ENCODE peak calls at places on chromosomes 16 and 17, in four cellular contexts. P is activated CD8-positive, alpha-beta T cell treated with anti-CD3 and anti-CD28 coated beads for 36 hours; D is H54; L is cardiac fibroblast. F is an unnamed sample.
A peak's percentile ranks its signal among the peaks of the same experiment; 100 is the strongest.

GRCh38 chr16:2757344-2757743 is 4.9 kb downstream of the SRRM2 start:
- DNase-seq in L (no peak), D (no peak), P (no peak), F (no peak)

GRCh38 chr17:63399856-63400255 is 46.2 kb downstream of the CYB561 start:
- DNase-seq in D (no peak), L (peak; percentile 63), P (no peak), F (no peak)

GRCh38 chr17:21392257-21392656 is 16.1 kb downstream of the KCNJ12 start:
- DNase-seq in P (no peak), L (no peak), D (no peak), F (no peak)

GRCh38 chr17:44375196-44376017 is 11.8 kb upstream of the FAM171A2 start:
- DNase-seq in L (no peak), P (no peak), D (no peak), F (no peak)

GRCh38 chr16:85266857-85267256 is 154.6 kb upstream of the CIBAR2 start:
- DNase-seq in D (no peak), P (no peak), L (no peak), F (no peak)

GRCh38 chr16:68417711-68418301 is 30.5 kb downstream of the SMPD3 start:
- DNase-seq in D (peak; percentile 40), L (no peak), P (peak; percentile 84), F (peak; percentile 53)

GRCh38 chr16:78957328-78958100 is 643.0 kb downstream of the MAF start:
- DNase-seq in D (no peak), L (no peak), P (no peak), F (no peak)

GRCh38 chr16:47136101-47136820 is 7.5 kb downstream of the NETO2 start:
- DNase-seq in D (no peak), L (peak; percentile 76), P (peak; percentile 41), F (no peak)

GRCh38 chr17:78488867-78489634 is 88.1 kb downstream of the DNAH17 start:
- DNase-seq in D (no peak), L (no peak), P (no peak), F (no peak)

GRCh38 chr17:78137392-78138203 is 7.0 kb downstream of the TMC8 start:
- DNase-seq in P (peak; percentile 78), L (no peak), D (no peak), F (no peak)

GRCh38 chr16:56013962-56014552 is 138.9 kb upstream of the CES5A start:
- DNase-seq in P (peak; percentile 66), D (peak; percentile 4), L (peak; percentile 4), F (no peak)

GRCh38 chr16:53501216-53501859 is 1.7 kb downstream of the AKTIP start:
- DNase-seq in P (no peak), L (peak; percentile 31), D (no peak), F (no peak)

GRCh38 chr17:78735832-78736525 is 46.1 kb downstream of the CYTH1 start:
- DNase-seq in D (no peak), L (peak; percentile 55), P (no peak), F (no peak)

GRCh38 chr16:85673529-85674417 is 15.0 kb downstream of the GINS2 start:
- DNase-seq in D (no peak), L (peak; percentile 64), P (no peak), F (no peak)

GRCh38 chr16:81522141-81522701 is 77.6 kb downstream of the CMIP start:
- DNase-seq in D (no peak), P (peak; percentile 26), L (no peak), F (no peak)

GRCh38 chr17:43627657-43628650 is 33.8 kb downstream of the MEOX1 start:
- DNase-seq in L (no peak), D (no peak), P (no peak), F (no peak)

GRCh38 chr16:324451-325334 is 27.8 kb downstream of the AXIN1 start:
- DNase-seq in D (no peak), L (no peak), P (peak; percentile 64), F (peak; percentile 69)

GRCh38 chr16:12260647-12261262 is 284.2 kb downstream of the SNX29 start:
- DNase-seq in L (peak; percentile 9), P (no peak), D (no peak), F (no peak)

GRCh38 chr16:83942815-83943515 is 10.1 kb upstream of the OSGIN1 start:
- DNase-seq in L (no peak), P (no peak), D (no peak), F (no peak)

GRCh38 chr16:57667526-57668258 is 414 bp upstream of the ADGRG3 start:
- DNase-seq in P (no peak), D (no peak), L (peak; percentile 51), F (no peak)

GRCh38 chr16:85752511-85753420 is 1.9 kb upstream of the C16orf74 start:
- DNase-seq in P (no peak), L (peak; percentile 57), D (no peak), F (no peak)

GRCh38 chr17:9768381-9768934 is 22.9 kb downstream of the DHRS7C start:
- DNase-seq in D (peak; percentile 36), L (peak; percentile 45), P (no peak), F (peak; percentile 30)

GRCh38 chr17:18946536-18946935 is 5.4 kb upstream of the SLC5A10 start:
- DNase-seq in P (no peak), L (no peak), D (no peak), F (no peak)

GRCh38 chr17:39739020-39739884 is 1.5 kb downstream of the GRB7 start:
- DNase-seq in L (peak; percentile 23), D (no peak), P (no peak), F (no peak)

GRCh38 chr17:3802461-3803307 is 1.7 kb upstream of the ITGAE start:
- DNase-seq in D (peak; percentile 60), L (peak; percentile 85), P (no peak), F (no peak)

GRCh38 chr16:705748-706188 is at the start of gene FBXL16:
- DNase-seq in P (no peak), L (no peak), D (peak; percentile 88), F (no peak)